ENCODE peak calls at places on chromosome 20, in four cellular contexts. Q is activated T-cell treated with anti-CD3 and anti-CD28 coated beads, Interleukin-2, amount 50 U/mL, for 1 hour; E is activated CD4-positive, alpha-beta T cell treated with anti-CD3 and anti-CD28 coated beads for 48 hours; R is Right ventricle myocardium superior. G is an unnamed sample.

GRCh38 chr20:63502671-63503172 is 3.8 kb upstream of the EEF1A2 start:
- DNase-seq in E (no peak), Q (no peak), R (peak; percentile 42), G (no peak)

GRCh38 chr20:17698419-17698818 is 1.3 kb upstream of the BANF2 start:
- DNase-seq in Q (no peak), E (no peak), R (no peak), G (no peak)

GRCh38 chr20:43983359-43983758 is 68.7 kb downstream of the TOX2 start:
- DNase-seq in Q (peak; percentile 36), R (no peak), E (peak; percentile 76), G (no peak)

GRCh38 chr20:35541118-35541782 is 628 bp upstream of the ERGIC3 start:
- DNase-seq in Q (no peak), E (no peak), R (no peak), G (no peak)

GRCh38 chr20:61737812-61738443 is 327.8 kb downstream of the TAF4 start:
- DNase-seq in R (no peak), E (no peak), Q (no peak), G (no peak)

GRCh38 chr20:36461600-36462439 is 79.5 kb upstream of the MYL9 start:
- DNase-seq in R (peak; percentile 84), E (peak; percentile 48), Q (peak; percentile 56), G (no peak)

GRCh38 chr20:64159711-64160110 is 4.5 kb upstream of the MYT1 start:
- DNase-seq in R (no peak), E (no peak), Q (no peak), G (no peak)

GRCh38 chr20:23062632-23063031 is 13.2 kb upstream of the THBD start:
- DNase-seq in R (no peak), Q (no peak), E (no peak), G (no peak)

GRCh38 chr20:2692886-2693285 is 306 bp downstream of the EBF4 start:
- DNase-seq in Q (no peak), E (no peak), R (no peak), G (no peak)

GRCh38 chr20:48329676-48330644 is 497.8 kb downstream of the PREX1 start:
- DNase-seq in R (no peak), E (no peak), Q (no peak), G (no peak)

GRCh38 chr20:50588034-50588736 is 78.0 kb downstream of the PTPN1 start:
- DNase-seq in R (peak; percentile 82), E (peak; percentile 87), Q (peak; percentile 82), G (no peak)

GRCh38 chr20:39643292-39643691 is 681.1 kb downstream of the DHX35 start:
- DNase-seq in Q (no peak), R (no peak), E (no peak), G (no peak)

GRCh38 chr20:53283011-53283410 is 310.6 kb downstream of the ZNF217 start:
- DNase-seq in E (no peak), Q (no peak), R (no peak), G (no peak)

GRCh38 chr20:37991506-37992302 is 41.6 kb downstream of the TTI1 start:
- DNase-seq in E (no peak), R (no peak), Q (no peak), G (no peak)

GRCh38 chr20:57849868-57850215 is 140.0 kb upstream of the PMEPA1 start:
- DNase-seq in Q (no peak), E (no peak), R (no peak), G (no peak)

GRCh38 chr20:24770628-24771556 is 178.2 kb upstream of the CST7 start:
- DNase-seq in Q (no peak), R (no peak), E (no peak), G (no peak)

GRCh38 chr20:57190536-57191265 is 75.7 kb downstream of the BMP7 start:
- DNase-seq in E (no peak), Q (no peak), R (no peak), G (no peak)

GRCh38 chr20:3646067-3646440 is 17.1 kb downstream of the GFRA4 start:
- DNase-seq in E (no peak), Q (no peak), R (no peak), G (no peak)

GRCh38 chr20:58826271-58826670 is 24.4 kb downstream of the GNAS-AS1 start:
- DNase-seq in E (no peak), R (no peak), Q (no peak), G (no peak)

GRCh38 chr20:62700261-62700925 is 8.2 kb upstream of the NTSR1 start:
- DNase-seq in R (no peak), E (no peak), Q (no peak), G (no peak)

GRCh38 chr20:57205625-57206219 is 60.7 kb downstream of the BMP7 start:
- DNase-seq in E (no peak), R (no peak), Q (no peak), G (no peak)

GRCh38 chr20:3233991-3234498 is 4.9 kb downstream of the SLC4A11 start:
- DNase-seq in Q (no peak), R (no peak), E (no peak), G (no peak)

GRCh38 chr20:56628873-56629463 is at the start of gene TFAP2C:
- DNase-seq in Q (no peak), E (peak; percentile 58), R (peak; percentile 84), G (no peak)

GRCh38 chr20:2101057-2101934 is at the start of gene STK35:
- DNase-seq in R (peak; percentile 91), E (peak; percentile 85), Q (no peak), G (peak; percentile 89)

GRCh38 chr20:54981181-54981580 is 505.8 kb downstream of the DOK5 start:
- DNase-seq in E (no peak), Q (no peak), R (no peak), G (no peak)

GRCh38 chr20:19012671-19013070 is 199.1 kb downstream of the SCP2D1 start:
- DNase-seq in R (no peak), E (no peak), Q (no peak), G (no peak)

GRCh38 chr20:15475483-15475882 is 1097.8 kb downstream of the KIF16B start:
- DNase-seq in R (peak; percentile 61), Q (no peak), E (no peak), G (peak; percentile 6)

GRCh38 chr20:50285376-50286173 is 94.9 kb downstream of the CEBPB start:
- DNase-seq in R (peak; percentile 57), Q (no peak), E (peak; percentile 27), G (no peak)

GRCh38 chr20:32823078-32823477 is 3.3 kb downstream of the MAPRE1 start:
- DNase-seq in R (no peak), Q (no peak), E (peak; percentile 50), G (no peak)

GRCh38 chr20:5184684-5185083 is 57.9 kb downstream of the CDS2 start:
- DNase-seq in Q (no peak), E (no peak), R (no peak), G (no peak)

GRCh38 chr20:35328095-35328685 is 36.0 kb upstream of the FAM83C start:
- DNase-seq in E (no peak), R (no peak), Q (no peak), G (no peak)

GRCh38 chr20:25863536-25864325 is 167.1 kb upstream of the ZNF337 start:
- DNase-seq in R (no peak), E (no peak), Q (no peak), G (peak; percentile 76)

GRCh38 chr20:8535403-8536003 is 403.4 kb downstream of the PLCB1 start:
- DNase-seq in E (peak; percentile 5), Q (no peak), R (no peak), G (no peak)

GRCh38 chr20:11922561-11922960 is 4.9 kb downstream of the BTBD3 start:
- DNase-seq in R (peak; percentile 56), Q (no peak), E (no peak), G (no peak)

GRCh38 chr20:53804920-53805894 is 211.6 kb upstream of the ZNF217 start:
- DNase-seq in E (no peak), Q (no peak), R (no peak), G (no peak)

G was measured in amygdala.